ENCODE peak calls at places on chromosomes 12 and 14, in five cellular contexts. T, P, Q, L and N are unnamed samples.

GRCh38 chr14:67270354-67270753 is 29.1 kb downstream of the PALS1 start:
- DNase-seq in L (no peak), P (no peak), Q (peak; percentile 28), T (no peak), N (no peak)

GRCh38 chr14:68292467-68293334 is 473.1 kb downstream of the RAD51B start:
- DNase-seq in P (no peak), L (no peak), Q (peak; percentile 62), T (no peak), N (no peak)

GRCh38 chr14:100078997-100079561 is 13.9 kb downstream of the EVL start:
- DNase-seq in L (no peak), P (no peak), Q (peak; percentile 73), T (peak; percentile 8), N (no peak)

GRCh38 chr12:76303989-76304460 is 44.2 kb downstream of the BBS10 start:
- DNase-seq in L (no peak), T (no peak), Q (peak; percentile 45), P (no peak), N (no peak)

GRCh38 chr12:51907083-51907863 is at the start of gene ACVRL1:
- DNase-seq in L (no peak), P (no peak), Q (no peak), T (no peak), N (no peak)

GRCh38 chr12:102873077-102873476 is 44.0 kb downstream of the PAH start:
- DNase-seq in P (no peak), L (no peak), T (no peak), Q (no peak), N (no peak)

GRCh38 chr14:71245659-71246361 is 338.6 kb downstream of the PCNX1 start:
- DNase-seq in P (no peak), Q (no peak), T (no peak), L (no peak), N (no peak)

GRCh38 chr14:58703149-58703509 is 65.4 kb downstream of the DACT1 start:
- DNase-seq in T (no peak), L (no peak), P (no peak), Q (no peak), N (no peak)

GRCh38 chr12:13504074-13504473 is 307.5 kb downstream of the EMP1 start:
- DNase-seq in L (no peak), P (no peak), T (peak; percentile 29), Q (peak; percentile 40), N (no peak)

GRCh38 chr12:47098099-47098498 is 18.3 kb upstream of the AMIGO2 start:
- DNase-seq in P (no peak), Q (no peak), T (no peak), L (no peak), N (no peak)

GRCh38 chr12:13602217-13602616 is 379.2 kb downstream of the GRIN2B start:
- DNase-seq in P (no peak), T (no peak), Q (no peak), L (no peak), N (no peak)

GRCh38 chr12:98123186-98123585 is 392.2 kb upstream of the TMPO start:
- DNase-seq in L (no peak), T (no peak), Q (no peak), P (no peak), N (no peak)

GRCh38 chr14:90483551-90483950 is 86.7 kb downstream of the CALM1 start:
- DNase-seq in T (no peak), L (no peak), P (no peak), Q (no peak), N (no peak)

GRCh38 chr14:39267592-39268112 is 33.9 kb downstream of the MIA2 start:
- DNase-seq in T (peak; percentile 37), L (peak; percentile 80), P (peak; percentile 24), Q (no peak), N (no peak)

GRCh38 chr12:31682136-31682962 is 22.9 kb downstream of the ETFBKMT start:
- DNase-seq in L (peak; percentile 89), P (peak; percentile 85), T (peak; percentile 80), Q (peak; percentile 74), N (peak; percentile 65)

GRCh38 chr12:47954467-47955045 is 8.8 kb upstream of the TMEM106C start:
- DNase-seq in T (peak; percentile 14), P (no peak), L (no peak), Q (no peak), N (no peak)

GRCh38 chr14:59215353-59215752 is 26.9 kb downstream of the DAAM1 start:
- DNase-seq in P (no peak), Q (peak; percentile 79), T (no peak), L (no peak), N (no peak)

GRCh38 chr12:113980537-113981337 is 14.6 kb upstream of the RBM19 start:
- DNase-seq in T (peak; percentile 80), L (peak; percentile 82), Q (peak; percentile 55), P (peak; percentile 61), N (peak; percentile 84)

GRCh38 chr14:97730706-97731105 is 933.5 kb downstream of the VRK1 start:
- DNase-seq in Q (no peak), P (no peak), L (no peak), T (no peak), N (no peak)

GRCh38 chr14:105045710-105046326 is 19.4 kb downstream of the GPR132 start:
- DNase-seq in T (peak; percentile 92), P (peak; percentile 69), Q (peak; percentile 62), L (peak; percentile 98), N (peak; percentile 85)

GRCh38 chr14:34013714-34014055 is 62.8 kb upstream of the EGLN3 start:
- DNase-seq in L (no peak), Q (no peak), P (no peak), T (no peak), N (no peak)

GRCh38 chr14:95452176-95452889 is 64.1 kb downstream of the SYNE3 start:
- DNase-seq in L (peak; percentile 82), T (peak; percentile 25), P (no peak), Q (no peak), N (no peak)

GRCh38 chr14:95455246-95455645 is 61.2 kb downstream of the SYNE3 start:
- DNase-seq in Q (no peak), P (no peak), L (no peak), T (no peak), N (no peak)

GRCh38 chr14:95453713-95453980 is 62.8 kb downstream of the SYNE3 start:
- DNase-seq in L (no peak), Q (no peak), T (no peak), P (no peak), N (no peak)

GRCh38 chr14:95456281-95456680 is 60.2 kb downstream of the SYNE3 start:
- DNase-seq in T (no peak), P (no peak), Q (no peak), L (no peak), N (no peak)

DNA sequence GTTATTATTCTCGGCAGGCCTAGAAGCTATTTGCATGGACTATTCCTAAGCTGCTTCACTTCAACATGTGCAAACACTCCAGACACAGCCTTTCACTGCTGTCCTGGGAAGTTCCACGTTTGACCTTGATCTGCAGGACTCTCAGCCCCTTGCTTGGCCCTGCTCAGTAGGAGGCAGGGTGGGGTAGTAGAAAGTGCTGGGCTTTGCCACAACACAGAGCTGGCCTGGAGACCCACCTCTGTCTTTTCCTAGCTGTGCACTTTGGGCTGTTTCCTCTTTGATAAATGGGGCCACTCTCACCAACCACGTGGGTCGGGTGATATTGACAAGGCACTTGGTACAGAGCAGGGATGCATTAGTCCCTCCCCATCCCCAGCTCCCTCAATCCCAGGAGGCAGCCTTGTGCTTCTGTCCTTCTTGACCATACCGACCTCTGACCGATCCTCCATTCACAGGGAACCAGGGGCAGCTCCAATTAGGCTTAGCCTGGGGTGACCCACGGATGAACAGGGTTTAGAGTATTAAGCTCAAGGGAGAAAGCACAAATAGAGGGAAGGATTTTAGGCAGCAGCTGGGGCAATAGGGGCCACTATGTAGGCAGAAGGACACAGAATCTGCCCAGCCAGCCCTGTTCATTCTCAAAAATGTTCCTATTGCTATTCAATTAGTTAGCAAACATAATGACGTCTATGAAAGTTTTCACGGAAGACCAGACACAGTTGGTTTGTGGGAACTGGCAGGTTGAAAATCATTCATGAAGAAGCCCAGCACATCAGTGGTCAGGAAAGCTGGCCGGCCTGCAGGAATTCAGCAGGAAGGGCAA is 63.3 kb downstream of the SYNE3 start:
- DNase-seq in Q (no peak), T (no peak), P (no peak), L (no peak), N (no peak)
- H3K27ac ChIP-seq in Q (no peak overlapping the region), T (no peak overlapping the region), P (no peak overlapping the region), L (no peak overlapping the region), N (no peak overlapping the region)

GRCh38 chr14:94080606-94081385 is at the start of the genes DDX24 and IFI27L1:
- DNase-seq in P (peak; percentile 78), L (peak; percentile 99), Q (peak; percentile 92), T (peak; percentile 95), N (peak; percentile 89)
- H2AFZ ChIP-seq in P (no peak within 1 kb of the TSS), L (peak within 1 kb of the TSS; percentile 88), Q (peak within 1 kb of the TSS; percentile 94), T (peak within 1 kb of the TSS; percentile 94), N (peak within 1 kb of the TSS; percentile 93)

DNA sequence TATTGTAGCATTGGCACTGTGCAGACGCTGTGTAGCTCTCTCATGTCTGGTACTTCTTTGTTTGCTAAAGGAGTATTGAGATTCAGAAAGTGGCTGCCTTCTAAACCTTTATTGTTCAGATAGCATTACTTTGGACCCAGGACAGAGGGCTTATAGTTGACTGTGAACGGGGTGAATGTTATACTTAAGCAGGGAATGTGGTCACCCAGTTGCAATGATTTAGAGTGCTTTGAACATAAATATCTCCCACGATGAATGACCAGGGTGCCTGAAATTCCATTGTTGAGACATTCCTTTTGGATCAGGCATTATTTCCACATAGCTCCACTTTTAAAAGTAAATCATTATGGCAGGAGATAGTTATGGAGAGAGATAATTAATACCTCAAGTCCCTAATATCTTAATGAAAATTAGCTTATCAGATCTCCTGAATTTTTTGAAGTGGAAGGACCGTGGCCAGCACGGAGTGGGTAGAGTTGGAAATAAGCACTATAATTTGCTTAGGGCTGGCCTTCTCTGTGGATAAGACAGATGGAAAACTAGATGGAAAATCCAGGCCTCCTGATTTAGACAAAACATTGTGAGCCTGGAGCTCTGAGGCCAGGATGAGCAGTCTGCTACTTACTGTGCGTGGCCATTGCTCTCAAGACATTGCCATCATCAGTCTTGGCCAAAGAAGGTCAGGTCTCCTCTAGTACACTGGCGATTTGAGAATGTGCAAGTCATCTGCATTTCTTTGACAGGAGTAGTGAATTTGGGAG is 114.5 kb downstream of the ETV6 start:
- DNase-seq in L (no peak), T (no peak), P (no peak), Q (peak; percentile 97), N (no peak)
- H3K9ac ChIP-seq in L (no peak overlapping the region), T (no peak overlapping the region), P (no peak overlapping the region), Q (no peak overlapping the region), N (no peak overlapping the region)

DNA sequence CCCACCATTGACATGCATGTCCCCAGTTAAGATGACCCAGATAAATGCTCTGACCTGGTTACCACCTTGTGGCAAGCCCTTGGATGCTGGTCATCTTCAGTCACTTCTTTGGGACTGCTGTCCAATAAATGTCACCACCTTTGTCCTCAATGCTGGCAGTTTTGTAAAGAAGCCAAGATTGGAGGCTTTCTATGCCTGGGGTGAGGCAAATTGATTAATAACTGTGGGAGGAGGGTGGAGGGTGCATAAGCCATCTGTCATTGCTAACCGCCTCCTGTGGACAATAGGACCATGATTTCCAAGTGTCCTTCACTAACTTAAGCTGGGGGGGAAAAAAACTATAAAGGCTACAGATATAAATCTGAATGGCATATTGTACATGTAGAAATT is 24.4 kb downstream of the ANKRD13A start:
- DNase-seq in T (no peak), L (no peak), Q (no peak), P (no peak), N (no peak)
- H3K27ac ChIP-seq in T (no peak overlapping the region), L (peak overlapping the region; percentile 71), Q (peak overlapping the region; percentile 68), P (no peak overlapping the region), N (no peak overlapping the region)

DNA sequence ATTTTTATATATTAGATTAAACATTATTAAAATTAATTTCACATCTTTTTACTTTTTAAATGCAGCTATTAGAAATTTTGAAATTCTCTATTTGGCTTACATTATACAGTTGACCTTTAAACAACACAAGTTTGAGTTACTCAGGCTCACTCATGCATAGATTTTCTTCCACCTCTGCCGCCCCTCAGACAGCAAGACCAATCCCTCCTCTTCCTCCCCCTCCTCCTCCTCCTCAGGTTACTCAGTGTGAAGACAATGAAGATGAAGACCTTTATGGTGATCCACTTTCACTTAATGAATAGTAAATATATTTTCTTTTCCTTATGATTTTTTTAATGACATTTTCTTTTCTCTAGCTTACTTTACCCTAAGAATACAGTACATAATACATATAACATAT is 136.2 kb downstream of the LLPH start:
- DNase-seq in P (no peak), Q (no peak), L (no peak), T (no peak), N (no peak)
- H2AFZ ChIP-seq in P (no peak overlapping the region), Q (no peak overlapping the region), L (no peak overlapping the region), T (no peak overlapping the region), N (no peak overlapping the region)